ENCODE peak calls at places on chromosomes 7 and 10, in six cellular contexts. H, K, B, Z, F and E are unnamed samples.
A peak's percentile ranks its signal among the peaks of the same experiment; 100 is the strongest.

GRCh38 chr7:1448958-1449357 is 10.3 kb downstream of the MICALL2 start:
- ATAC-seq in H (no peak), K (no peak), B (no peak), Z (no peak), F (no peak), E (no peak)

GRCh38 chr7:150974468-150975391 is 3.4 kb downstream of the KCNH2 start:
- ATAC-seq in H (peak; percentile 79), K (no peak), B (peak; percentile 60), Z (peak; percentile 81), F (no peak), E (no peak)

GRCh38 chr7:129829677-129830631 is 122.8 kb downstream of the UBE2H start:
- ATAC-seq in H (peak; percentile 18), K (peak; percentile 66), B (no peak), Z (peak; percentile 45), F (no peak), E (peak; percentile 32)

GRCh38 chr7:116543664-116544063 is 18.8 kb downstream of the CAV1 start:
- ATAC-seq in H (peak; percentile 68), K (no peak), B (no peak), Z (no peak), F (peak; percentile 10), E (no peak)

GRCh38 chr10:58486821-58487220 is 25.9 kb upstream of the BICC1 start:
- ATAC-seq in H (no peak), K (no peak), B (no peak), Z (no peak), F (no peak), E (no peak)

GRCh38 chr7:151731022-151731441 is 145.9 kb downstream of the PRKAG2 start:
- ATAC-seq in H (no peak), K (no peak), B (no peak), Z (no peak), F (no peak), E (no peak)

GRCh38 chr7:138125119-138125518 is 48.9 kb downstream of the AKR1D1 start:
- ATAC-seq in H (no peak), K (no peak), B (no peak), Z (no peak), F (no peak), E (no peak)

GRCh38 chr10:10364916-10365315 is 652.8 kb upstream of the CELF2 start:
- ATAC-seq in H (no peak), K (no peak), B (no peak), Z (no peak), F (no peak), E (no peak)

GRCh38 chr10:60000747-60001146 is 94.4 kb upstream of the CCDC6 start:
- ATAC-seq in H (peak; percentile 76), K (no peak), B (no peak), Z (peak; percentile 75), F (no peak), E (no peak)